ENCODE peak calls at places on chromosome 1, in seven cellular contexts. One of them, this sample, is unnamed.
A peak's percentile ranks its signal among the peaks of the same experiment; 100 is the strongest.

GRCh38 chr1:207304710-207305151 is 16.7 kb upstream of the CD55 start:
- DNase-seq in left lung: no peak
- DNase-seq in left ventricle myocardium inferior: no peak
- DNase-seq in fibroblast of lung: peak; percentile 42
- DNase-seq in heart right ventricle: no peak
- DNase-seq in heart left ventricle: no peak
- DNase-seq in GM12865: no peak
- DNase-seq in this sample: peak; percentile 51

GRCh38 chr1:44531785-44532566 is 126.9 kb downstream of the RNF220 start:
- DNase-seq in left lung: no peak
- DNase-seq in left ventricle myocardium inferior: no peak
- DNase-seq in fibroblast of lung: peak; percentile 76
- DNase-seq in heart right ventricle: no peak
- DNase-seq in heart left ventricle: no peak
- DNase-seq in GM12865: peak; percentile 69
- DNase-seq in this sample: peak; percentile 41

GRCh38 chr1:211497489-211498045 is 5.6 kb upstream of the RD3 start:
- DNase-seq in left lung: no peak
- DNase-seq in left ventricle myocardium inferior: no peak
- DNase-seq in fibroblast of lung: no peak
- DNase-seq in heart right ventricle: no peak
- DNase-seq in heart left ventricle: no peak
- DNase-seq in GM12865: no peak
- DNase-seq in this sample: no peak

GRCh38 chr1:22450421-22451021 is 1.1 kb upstream of the ZBTB40 start:
- DNase-seq in left lung: no peak
- DNase-seq in left ventricle myocardium inferior: no peak
- DNase-seq in fibroblast of lung: no peak
- DNase-seq in heart right ventricle: no peak
- DNase-seq in heart left ventricle: no peak
- DNase-seq in GM12865: no peak
- DNase-seq in this sample: no peak

GRCh38 chr1:182279724-182280506 is 111.7 kb downstream of the GLUL start:
- DNase-seq in left lung: no peak
- DNase-seq in left ventricle myocardium inferior: peak; percentile 46
- DNase-seq in fibroblast of lung: no peak
- DNase-seq in heart right ventricle: no peak
- DNase-seq in heart left ventricle: no peak
- DNase-seq in GM12865: no peak
- DNase-seq in this sample: no peak

GRCh38 chr1:208534604-208534907 is 290.4 kb upstream of the PLXNA2 start:
- DNase-seq in left lung: no peak
- DNase-seq in left ventricle myocardium inferior: no peak
- DNase-seq in fibroblast of lung: no peak
- DNase-seq in heart right ventricle: no peak
- DNase-seq in heart left ventricle: no peak
- DNase-seq in GM12865: no peak
- DNase-seq in this sample: no peak

GRCh38 chr1:3651939-3652537 is at the start of gene TP73:
- DNase-seq in left lung: peak; percentile 80
- DNase-seq in left ventricle myocardium inferior: no peak
- DNase-seq in fibroblast of lung: peak; percentile 9
- DNase-seq in heart right ventricle: peak; percentile 31
- DNase-seq in heart left ventricle: peak; percentile 28
- DNase-seq in GM12865: peak; percentile 84
- DNase-seq in this sample: no peak

GRCh38 chr1:232686346-232686745 is 56.4 kb upstream of the SIPA1L2 start:
- DNase-seq in left lung: no peak
- DNase-seq in left ventricle myocardium inferior: no peak
- DNase-seq in fibroblast of lung: peak; percentile 17
- DNase-seq in heart right ventricle: no peak
- DNase-seq in heart left ventricle: peak; percentile 55
- DNase-seq in GM12865: no peak
- DNase-seq in this sample: no peak

GRCh38 chr1:39877231-39877778 is 6.0 kb downstream of the TRIT1 start:
- DNase-seq in left lung: no peak
- DNase-seq in left ventricle myocardium inferior: no peak
- DNase-seq in fibroblast of lung: no peak
- DNase-seq in heart right ventricle: no peak
- DNase-seq in heart left ventricle: no peak
- DNase-seq in GM12865: no peak
- DNase-seq in this sample: no peak

GRCh38 chr1:203754455-203754864 is 10.5 kb upstream of the LAX1 start:
- DNase-seq in left lung: no peak
- DNase-seq in left ventricle myocardium inferior: no peak
- DNase-seq in fibroblast of lung: no peak
- DNase-seq in heart right ventricle: no peak
- DNase-seq in heart left ventricle: no peak
- DNase-seq in GM12865: peak; percentile 83
- DNase-seq in this sample: no peak

GRCh38 chr1:186568221-186568620 is 107.3 kb upstream of the PDC start:
- DNase-seq in left lung: no peak
- DNase-seq in left ventricle myocardium inferior: no peak
- DNase-seq in fibroblast of lung: no peak
- DNase-seq in heart right ventricle: no peak
- DNase-seq in heart left ventricle: no peak
- DNase-seq in GM12865: no peak
- DNase-seq in this sample: no peak

GRCh38 chr1:150262388-150263320 is 5.1 kb downstream of the CA14 start:
- DNase-seq in left lung: no peak
- DNase-seq in left ventricle myocardium inferior: no peak
- DNase-seq in fibroblast of lung: no peak
- DNase-seq in heart right ventricle: no peak
- DNase-seq in heart left ventricle: no peak
- DNase-seq in GM12865: no peak
- DNase-seq in this sample: no peak

GRCh38 chr1:61237659-61238370 is 155.5 kb downstream of the NFIA start:
- DNase-seq in left lung: no peak
- DNase-seq in left ventricle myocardium inferior: no peak
- DNase-seq in fibroblast of lung: no peak
- DNase-seq in heart right ventricle: no peak
- DNase-seq in heart left ventricle: no peak
- DNase-seq in GM12865: no peak
- DNase-seq in this sample: no peak

GRCh38 chr1:74512516-74512915 is at the start of gene LRRC53:
- DNase-seq in left lung: no peak
- DNase-seq in left ventricle myocardium inferior: no peak
- DNase-seq in fibroblast of lung: no peak
- DNase-seq in heart right ventricle: no peak
- DNase-seq in heart left ventricle: no peak
- DNase-seq in GM12865: no peak
- DNase-seq in this sample: no peak

GRCh38 chr1:177355575-177355974 is 184.8 kb downstream of the BRINP2 start:
- DNase-seq in left lung: no peak
- DNase-seq in left ventricle myocardium inferior: no peak
- DNase-seq in fibroblast of lung: peak; percentile 9
- DNase-seq in heart right ventricle: no peak
- DNase-seq in heart left ventricle: no peak
- DNase-seq in GM12865: peak; percentile 29
- DNase-seq in this sample: peak; percentile 13

GRCh38 chr1:59243544-59243943 is 53.4 kb upstream of the FGGY start:
- DNase-seq in left lung: no peak
- DNase-seq in left ventricle myocardium inferior: no peak
- DNase-seq in fibroblast of lung: no peak
- DNase-seq in heart right ventricle: no peak
- DNase-seq in heart left ventricle: no peak
- DNase-seq in GM12865: no peak
- DNase-seq in this sample: no peak

GRCh38 chr1:90204780-90205179 is 209.9 kb downstream of the ZNF326 start:
- DNase-seq in left lung: no peak
- DNase-seq in left ventricle myocardium inferior: no peak
- DNase-seq in fibroblast of lung: no peak
- DNase-seq in heart right ventricle: no peak
- DNase-seq in heart left ventricle: no peak
- DNase-seq in GM12865: no peak
- DNase-seq in this sample: no peak

GRCh38 chr1:90211101-90211500 is 216.2 kb downstream of the ZNF326 start:
- DNase-seq in left lung: no peak
- DNase-seq in left ventricle myocardium inferior: no peak
- DNase-seq in fibroblast of lung: no peak
- DNase-seq in heart right ventricle: no peak
- DNase-seq in heart left ventricle: no peak
- DNase-seq in GM12865: no peak
- DNase-seq in this sample: no peak

GRCh38 chr1:90204036-90204594 is 209.2 kb downstream of the ZNF326 start:
- DNase-seq in left lung: no peak
- DNase-seq in left ventricle myocardium inferior: no peak
- DNase-seq in fibroblast of lung: no peak
- DNase-seq in heart right ventricle: no peak
- DNase-seq in heart left ventricle: no peak
- DNase-seq in GM12865: no peak
- DNase-seq in this sample: no peak

GRCh38 chr1:90208949-90209348 is 214.0 kb downstream of the ZNF326 start:
- DNase-seq in left lung: no peak
- DNase-seq in left ventricle myocardium inferior: no peak
- DNase-seq in fibroblast of lung: no peak
- DNase-seq in heart right ventricle: no peak
- DNase-seq in heart left ventricle: no peak
- DNase-seq in GM12865: no peak
- DNase-seq in this sample: no peak
- TF ChIP-seq CTCF in left lung: no peak
- TF ChIP-seq CTCF in left ventricle myocardium inferior: no peak
- TF ChIP-seq CTCF in fibroblast of lung: no peak
- TF ChIP-seq CTCF in heart right ventricle: no peak
- TF ChIP-seq CTCF in heart left ventricle: no peak
- TF ChIP-seq CTCF in GM12865: no peak
- TF ChIP-seq CTCF in this sample: no peak

DNA sequence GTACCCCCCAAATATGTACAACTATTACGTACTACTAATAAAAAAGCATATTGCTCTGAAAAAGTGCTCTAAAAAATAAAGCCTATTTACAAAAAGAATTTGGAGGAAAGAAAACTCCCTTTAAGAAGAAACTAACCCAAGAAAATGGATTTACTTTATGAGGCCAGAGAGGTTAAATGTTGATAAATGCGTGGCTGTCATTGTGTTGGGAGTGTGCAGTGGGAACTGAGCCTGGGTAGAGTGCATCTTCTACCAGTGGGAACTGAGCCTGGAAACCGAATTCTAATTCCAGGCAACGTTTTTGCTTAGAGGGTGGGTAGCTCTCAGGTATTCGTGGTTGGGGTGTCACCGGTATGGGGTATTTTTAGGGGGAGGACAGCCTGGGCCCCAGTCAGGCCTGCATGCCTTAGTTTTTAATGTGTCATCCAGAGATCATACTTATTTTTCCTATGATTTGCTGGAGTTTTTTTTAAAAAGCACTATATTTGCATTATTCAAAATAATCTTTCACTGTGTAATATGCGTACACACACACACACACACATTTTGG is 24.1 kb upstream of the RNF187 start:
- DNase-seq in left lung: no peak
- DNase-seq in left ventricle myocardium inferior: no peak
- DNase-seq in fibroblast of lung: no peak
- DNase-seq in heart right ventricle: no peak
- DNase-seq in heart left ventricle: no peak
- DNase-seq in GM12865: no peak
- DNase-seq in this sample: no peak
- H3K4me3 ChIP-seq in left lung: no peak overlapping the region
- H3K4me3 ChIP-seq in left ventricle myocardium inferior: no peak overlapping the region
- H3K4me3 ChIP-seq in fibroblast of lung: no peak overlapping the region
- H3K4me3 ChIP-seq in heart right ventricle: no peak overlapping the region
- H3K4me3 ChIP-seq in heart left ventricle: peak overlapping the region; percentile 51
- H3K4me3 ChIP-seq in GM12865: peak overlapping the region; percentile 5
- H3K4me3 ChIP-seq in this sample: no peak overlapping the region

GRCh38 chr1:12051361-12051760 is 11.7 kb upstream of the TNFRSF8 start:
- DNase-seq in left lung: no peak
- DNase-seq in left ventricle myocardium inferior: no peak
- DNase-seq in fibroblast of lung: no peak
- DNase-seq in heart right ventricle: no peak
- DNase-seq in heart left ventricle: no peak
- DNase-seq in GM12865: no peak
- DNase-seq in this sample: no peak

GRCh38 chr1:12052008-12052573 is 11.0 kb upstream of the TNFRSF8 start:
- DNase-seq in left lung: no peak
- DNase-seq in left ventricle myocardium inferior: peak; percentile 45
- DNase-seq in fibroblast of lung: peak; percentile 83
- DNase-seq in heart right ventricle: peak; percentile 52
- DNase-seq in heart left ventricle: peak; percentile 78
- DNase-seq in GM12865: peak; percentile 98
- DNase-seq in this sample: peak; percentile 76

GRCh38 chr1:12053752-12054548 is 9.2 kb upstream of the TNFRSF8 start:
- DNase-seq in left lung: no peak
- DNase-seq in left ventricle myocardium inferior: no peak
- DNase-seq in fibroblast of lung: no peak
- DNase-seq in heart right ventricle: no peak
- DNase-seq in heart left ventricle: no peak
- DNase-seq in GM12865: peak; percentile 92
- DNase-seq in this sample: no peak

GRCh38 chr1:12055259-12055658 is 7.8 kb upstream of the TNFRSF8 start:
- DNase-seq in left lung: no peak
- DNase-seq in left ventricle myocardium inferior: no peak
- DNase-seq in fibroblast of lung: no peak
- DNase-seq in heart right ventricle: no peak
- DNase-seq in heart left ventricle: no peak
- DNase-seq in GM12865: no peak
- DNase-seq in this sample: no peak

DNA sequence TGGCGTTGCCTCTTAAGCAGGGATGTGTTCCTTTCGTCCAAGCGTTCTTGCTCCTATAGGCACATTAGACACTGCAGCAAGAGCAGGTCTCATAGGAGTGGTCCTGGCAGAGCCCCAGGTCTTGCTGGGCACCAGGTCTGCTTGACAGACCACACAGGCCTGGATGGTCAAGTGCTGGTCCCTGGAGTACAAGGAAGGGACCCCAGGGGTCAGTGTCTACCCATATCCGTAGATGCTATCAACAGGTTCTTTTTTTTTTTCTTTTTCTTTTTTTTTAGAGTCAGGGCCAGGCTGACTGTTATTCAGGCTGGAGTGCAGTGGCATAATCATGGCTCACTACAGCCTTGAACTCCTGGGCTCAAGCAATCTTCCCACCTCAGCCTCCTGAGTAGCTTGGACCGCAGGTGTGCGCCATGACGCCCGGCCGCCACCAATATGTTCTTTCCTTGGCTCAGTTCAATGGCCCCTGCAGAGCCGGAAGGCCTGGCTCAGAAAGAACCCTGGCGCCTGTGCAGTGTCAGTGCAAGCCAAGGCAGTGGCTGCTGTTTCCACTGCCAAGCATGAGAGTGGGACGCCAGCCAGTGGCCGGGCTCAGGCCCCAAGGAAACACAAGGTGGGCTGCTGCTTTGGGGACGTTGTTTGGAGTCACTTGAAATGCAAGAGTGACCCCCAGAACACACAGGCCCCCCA is 10.0 kb upstream of the TNFRSF8 start:
- DNase-seq in left lung: no peak
- DNase-seq in left ventricle myocardium inferior: peak; percentile 61
- DNase-seq in fibroblast of lung: no peak
- DNase-seq in heart right ventricle: peak; percentile 70
- DNase-seq in heart left ventricle: peak; percentile 70
- DNase-seq in GM12865: peak; percentile 71
- DNase-seq in this sample: no peak
- TF ChIP-seq CTCF in left lung: no peak
- TF ChIP-seq CTCF in left ventricle myocardium inferior: peak; percentile 47
- TF ChIP-seq CTCF in fibroblast of lung: no peak
- TF ChIP-seq CTCF in heart right ventricle: no peak
- TF ChIP-seq CTCF in heart left ventricle: no peak
- TF ChIP-seq CTCF in GM12865: peak; percentile 29
- TF ChIP-seq CTCF in this sample: no peak

DNA sequence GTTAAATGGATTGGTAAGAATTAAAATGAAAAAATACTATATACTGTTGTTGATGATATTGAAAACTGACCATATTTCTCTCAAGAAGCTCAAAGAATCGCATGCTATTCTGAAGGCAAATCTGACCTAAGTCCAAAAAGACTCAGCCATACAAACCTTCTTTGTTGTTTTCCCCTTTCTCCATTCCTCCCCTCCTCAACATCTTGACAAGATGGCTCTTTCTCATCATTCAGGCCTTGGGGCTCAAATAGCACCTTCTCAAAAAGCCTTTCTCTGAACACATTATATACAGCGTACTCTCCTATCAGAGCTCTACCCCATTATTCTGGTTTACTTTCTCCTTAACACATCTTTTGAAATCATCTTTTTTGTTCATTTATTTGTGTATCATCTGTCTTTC is 17.2 kb downstream of the COLGALT2 start:
- DNase-seq in left lung: no peak
- DNase-seq in left ventricle myocardium inferior: no peak
- DNase-seq in fibroblast of lung: no peak
- DNase-seq in heart right ventricle: no peak
- DNase-seq in heart left ventricle: no peak
- DNase-seq in GM12865: no peak
- DNase-seq in this sample: no peak
- H3K4me3 ChIP-seq in left lung: no peak overlapping the region
- H3K4me3 ChIP-seq in left ventricle myocardium inferior: no peak overlapping the region
- H3K4me3 ChIP-seq in fibroblast of lung: no peak overlapping the region
- H3K4me3 ChIP-seq in heart right ventricle: no peak overlapping the region
- H3K4me3 ChIP-seq in heart left ventricle: no peak overlapping the region
- H3K4me3 ChIP-seq in GM12865: no peak overlapping the region
- H3K4me3 ChIP-seq in this sample: no peak overlapping the region

This sample was measured in astrocyte of the spinal cord.